ENCODE peak calls at places on chromosomes 7 and 10, in eight cellular contexts. D is astrocyte of the spinal cord, U is heart left ventricle, Z is A549, L is right atrium auricular region, K is psoas muscle, C is neural progenitor cell, B is endodermal cell. Y is an unnamed sample.

GRCh38 chr10:29698766-29699490 is 64.2 kb upstream of the SVIL start:
- DNase-seq in D (no peak), U (no peak), Z (no peak), L (no peak), K (no peak), C (no peak), B (no peak), Y (peak; percentile 13)

GRCh38 chr7:26860361-26860760 is 4.0 kb downstream of the SKAP2 start:
- DNase-seq in D (no peak), U (no peak), Z (no peak), L (no peak), K (no peak), C (no peak), B (no peak), Y (no peak)

GRCh38 chr7:73964786-73965185 is 63.2 kb upstream of the ELN start:
- DNase-seq in D (no peak), U (no peak), Z (no peak), L (no peak), K (no peak), C (no peak), B (no peak), Y (no peak)

GRCh38 chr10:97891497-97892167 is 42.0 kb downstream of the GOLGA7B start:
- DNase-seq in D (no peak), U (no peak), Z (no peak), L (no peak), K (no peak), C (no peak), B (no peak), Y (no peak)

GRCh38 chr7:32891046-32891799 is at the start of gene KBTBD2:
- DNase-seq in D (peak; percentile 87), U (peak; percentile 92), Z (peak; percentile 50), L (peak; percentile 72), K (peak; percentile 94), C (peak; percentile 93), B (peak; percentile 92), Y (no peak)

GRCh38 chr10:17066801-17067200 is 62.8 kb downstream of the CUBN start:
- DNase-seq in D (no peak), U (no peak), Z (no peak), L (no peak), K (no peak), C (no peak), B (no peak), Y (no peak)

GRCh38 chr10:50610364-50610763 is 13.4 kb downstream of the SGMS1 start:
- DNase-seq in D (no peak), U (peak; percentile 78), Z (no peak), L (no peak), K (no peak), C (no peak), B (no peak), Y (no peak)

GRCh38 chr7:129327076-129327475 is 102.2 kb downstream of the AHCYL2 start:
- DNase-seq in D (no peak), U (no peak), Z (no peak), L (no peak), K (no peak), C (no peak), B (no peak), Y (no peak)

GRCh38 chr7:27172823-27173411 is 1.2 kb downstream of the HOXA10 start:
- DNase-seq in D (peak; percentile 28), U (no peak), Z (no peak), L (no peak), K (peak; percentile 89), C (peak; percentile 60), B (no peak), Y (peak; percentile 78)

GRCh38 chr7:151494569-151495284 is 25.0 kb downstream of the RHEB start:
- DNase-seq in D (peak; percentile 54), U (no peak), Z (no peak), L (no peak), K (no peak), C (no peak), B (no peak), Y (no peak)
- H3K4me3 ChIP-seq in D (no peak overlapping the region), U (no peak overlapping the region), Z (no peak overlapping the region), L (no peak overlapping the region), K (no peak overlapping the region), C (no peak overlapping the region), B (peak overlapping the region; percentile 19), Y (no peak overlapping the region)

GRCh38 chr7:95915731-95916130 is 143.4 kb downstream of the DYNC1I1 start:
- DNase-seq in D (no peak), U (no peak), Z (no peak), L (no peak), K (no peak), C (no peak), B (no peak), Y (no peak)
- H3K4me3 ChIP-seq in D (no peak overlapping the region), U (no peak overlapping the region), Z (no peak overlapping the region), L (no peak overlapping the region), K (no peak overlapping the region), C (no peak overlapping the region), B (no peak overlapping the region), Y (no peak overlapping the region)

GRCh38 chr7:29143698-29144203 is 2.6 kb downstream of the CPVL start:
- DNase-seq in D (no peak), U (no peak), Z (no peak), L (no peak), K (no peak), C (no peak), B (no peak), Y (no peak)

GRCh38 chr7:29146082-29146706 is at the start of gene CPVL:
- DNase-seq in D (no peak), U (peak; percentile 76), Z (no peak), L (peak; percentile 75), K (peak; percentile 71), C (peak; percentile 64), B (peak; percentile 88), Y (no peak)

GRCh38 chr7:29147821-29148220 is 1.5 kb upstream of the CPVL start:
- DNase-seq in D (no peak), U (peak; percentile 61), Z (no peak), L (no peak), K (no peak), C (no peak), B (no peak), Y (no peak)

GRCh38 chr7:29146888-29147609 is 712 bp upstream of the CPVL start:
- DNase-seq in D (no peak), U (peak; percentile 74), Z (no peak), L (no peak), K (peak; percentile 83), C (peak; percentile 45), B (peak; percentile 64), Y (no peak)

GRCh38 chr7:29145553-29146081 is 720 bp downstream of the CPVL start:
- DNase-seq in D (no peak), U (no peak), Z (no peak), L (no peak), K (no peak), C (peak; percentile 36), B (no peak), Y (no peak)
- H3K4me3 ChIP-seq in D (peak overlapping the region; percentile 25), U (peak overlapping the region; percentile 65), Z (no peak overlapping the region), L (peak overlapping the region; percentile 19), K (peak overlapping the region; percentile 71), C (peak overlapping the region; percentile 72), B (peak overlapping the region; percentile 90), Y (no peak overlapping the region)

GRCh38 chr10:86533328-86533727 is 11.7 kb upstream of the WAPL start:
- DNase-seq in D (no peak), U (no peak), Z (no peak), L (no peak), K (peak; percentile 60), C (no peak), B (no peak), Y (no peak)

GRCh38 chr10:86535057-86535882 is 13.7 kb upstream of the WAPL start:
- DNase-seq in D (no peak), U (peak; percentile 88), Z (peak; percentile 95), L (peak; percentile 74), K (peak; percentile 95), C (peak; percentile 77), B (peak; percentile 91), Y (no peak)

GRCh38 chr10:86538547-86538946 is 17.0 kb upstream of the WAPL start:
- DNase-seq in D (no peak), U (no peak), Z (no peak), L (no peak), K (no peak), C (no peak), B (no peak), Y (no peak)

DNA sequence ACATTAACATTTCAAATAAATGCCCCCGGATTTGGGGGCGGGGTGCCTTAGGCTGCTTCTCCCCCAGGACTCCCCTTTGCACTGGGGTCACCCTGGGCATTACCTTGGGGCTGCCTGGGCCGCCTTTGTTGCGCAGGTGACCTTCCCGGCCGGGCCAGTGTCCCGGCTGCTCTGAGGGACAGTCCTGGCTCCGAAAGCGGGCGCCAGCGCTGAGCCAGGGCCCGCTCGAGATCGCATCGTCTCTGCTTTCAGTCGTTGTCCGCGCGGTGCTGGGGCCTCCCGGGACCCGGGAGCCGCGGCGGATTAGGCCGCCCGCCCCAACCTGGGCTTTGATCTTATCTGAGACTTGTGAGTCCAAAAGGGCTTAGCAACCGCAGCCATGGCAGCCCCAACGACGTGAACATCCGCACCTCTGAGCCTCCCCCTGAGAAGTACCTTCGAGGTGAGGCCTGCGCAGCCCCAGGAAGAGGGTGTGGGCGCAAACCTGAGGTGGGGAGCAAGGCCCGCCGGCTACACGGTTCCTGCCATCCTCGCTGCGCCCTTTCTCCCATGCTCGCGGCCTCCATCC is 14.8 kb upstream of the WAPL start:
- DNase-seq in D (no peak), U (peak; percentile 28), Z (no peak), L (no peak), K (no peak), C (peak; percentile 59), B (peak; percentile 87), Y (no peak)
- H3K4me3 ChIP-seq in D (no peak overlapping the region), U (peak overlapping the region; percentile 60), Z (no peak overlapping the region), L (no peak overlapping the region), K (peak overlapping the region; percentile 69), C (peak overlapping the region; percentile 45), B (no peak overlapping the region), Y (no peak overlapping the region)